ENCODE peak calls at places on chromosomes 16 and 17, in seven cellular contexts. H is stomach, F is astrocyte, B is uterus, X is mammary epithelial cell, V is keratinocyte, Z is AG04450. D is an unnamed sample. For H3K9me3, the result is how much of the 10 kb centered on the place peaks cover.

GRCh38 chr17:16465861-16466338 is 26.1 kb downstream of the LRRC75A start:
- DNase-seq in H (peak), F (no peak), B (no peak), X (no peak), V (no peak), Z (no peak), D (no peak)

GRCh38 chr17:83186751-83187421 is 107.5 kb downstream of the METRNL start:
- DNase-seq in H (no peak), F (no peak), B (no peak), X (no peak), V (no peak), Z (no peak), D (peak)

GRCh38 chr16:57485916-57486857 is at the start of gene DOK4:
- DNase-seq in H (peak), F (peak), B (peak), X (peak), V (no peak), Z (no peak), D (peak)

GRCh38 chr16:25012525-25012991 is 2.6 kb downstream of the ARHGAP17 start:
- DNase-seq in H (no peak), F (peak), B (no peak), X (peak), V (no peak), Z (no peak), D (no peak)

GRCh38 chr17:45225051-45225700 is 3.5 kb downstream of the FMNL1 start:
- DNase-seq in H (no peak), F (no peak), B (no peak), X (peak), V (no peak), Z (no peak), D (no peak)

GRCh38 chr16:85309656-85310587 is 197.7 kb upstream of the CIBAR2 start:
- DNase-seq in H (no peak), F (no peak), B (no peak), X (no peak), V (no peak), Z (no peak), D (peak)

GRCh38 chr17:76820039-76820438 is 48.2 kb upstream of the MGAT5B start:
- DNase-seq in H (no peak), F (no peak), B (no peak), X (no peak), V (no peak), Z (no peak), D (no peak)

GRCh38 chr16:79093554-79093967 is 507.0 kb downstream of the MAF start:
- DNase-seq in H (no peak), F (no peak), B (no peak), X (no peak), V (no peak), Z (no peak), D (no peak)

GRCh38 chr17:80116923-80117380 is 15.6 kb downstream of the GAA start:
- DNase-seq in H (no peak), F (no peak), B (no peak), X (no peak), V (no peak), Z (no peak), D (peak)

GRCh38 chr16:20301840-20302239 is 25.5 kb downstream of the GP2 start:
- DNase-seq in H (no peak), F (no peak), B (no peak), X (no peak), V (no peak), Z (no peak), D (no peak)

GRCh38 chr16:89309438-89310122 is 92.1 kb downstream of the ZNF778 start:
- DNase-seq in H (no peak), F (no peak), B (no peak), X (no peak), V (no peak), Z (no peak), D (no peak)

GRCh38 chr17:59652119-59652518 is 32.4 kb downstream of the CLTC start:
- DNase-seq in H (no peak), F (peak), B (no peak), X (no peak), V (no peak), Z (peak), D (no peak)

GRCh38 chr16:11349599-11350276 is 4.5 kb downstream of the RMI2 start:
- DNase-seq in H (peak), F (peak), B (peak), X (peak), V (no peak), Z (no peak), D (no peak)

GRCh38 chr17:3727041-3727440 is 3.3 kb downstream of the HASPIN start:
- DNase-seq in H (no peak), F (no peak), B (no peak), X (no peak), V (no peak), Z (no peak), D (no peak)

GRCh38 chr16:1980026-1980769 is 1.1 kb downstream of the NOXO1 start:
- DNase-seq in H (peak), F (no peak), B (no peak), X (peak), V (no peak), Z (no peak), D (no peak)

GRCh38 chr17:78498848-78499247 is 78.3 kb downstream of the DNAH17 start:
- DNase-seq in H (no peak), F (no peak), B (no peak), X (no peak), V (no peak), Z (no peak), D (peak)

GRCh38 chr16:24257965-24258364 is 1.8 kb downstream of the CACNG3 start:
- DNase-seq in H (no peak), F (no peak), B (no peak), X (no peak), V (no peak), Z (no peak), D (no peak)

GRCh38 chr17:35062284-35062683 is 1.2 kb downstream of the RFFL start:
- DNase-seq in H (no peak), F (no peak), B (no peak), X (no peak), V (no peak), Z (no peak), D (no peak)

GRCh38 chr17:57400648-57401047 is 144.3 kb downstream of the MSI2 start:
- DNase-seq in H (no peak), F (peak), B (no peak), X (no peak), V (no peak), Z (no peak), D (peak)

GRCh38 chr17:72359274-72359673 is 238.5 kb downstream of the SOX9 start:
- DNase-seq in H (no peak), F (no peak), B (no peak), X (no peak), V (no peak), Z (no peak), D (no peak)

GRCh38 chr17:44267818-44268490 is at the start of gene SLC4A1:
- DNase-seq in H (no peak), F (no peak), B (no peak), X (no peak), V (no peak), Z (no peak), D (no peak)

GRCh38 chr16:11138769-11139623 is 117.0 kb downstream of the SOCS1 start:
- DNase-seq in H (no peak), F (no peak), B (no peak), X (no peak), V (no peak), Z (no peak), D (no peak)

GRCh38 chr17:60086822-60087591 is 8.3 kb upstream of the HEATR6 start:
- DNase-seq in H (no peak), F (peak), B (no peak), X (no peak), V (no peak), Z (no peak), D (peak)

GRCh38 chr16:73878616-73879015 is 418.0 kb upstream of the PSMD7 start:
- DNase-seq in H (no peak), F (peak), B (no peak), X (peak), V (no peak), Z (peak), D (peak)

GRCh38 chr16:3020604-3021448 is 658 bp downstream of the TNFRSF12A start:
- DNase-seq in H (peak), F (peak), B (peak), X (peak), V (peak), Z (peak), D (no peak)

GRCh38 chr16:30406911-30407793 is at the start of gene ZNF771:
- DNase-seq in H (peak), F (peak), B (peak), X (peak), V (no peak), Z (peak), D (peak)
- TF ChIP-seq CTCF in H (no peak), F (no peak), B (no peak), X (no peak), V (peak), Z (no peak), D (no peak)

GRCh38 chr16:65010136-65010535 is 111.7 kb downstream of the CDH11 start:
- DNase-seq in H (no peak), F (no peak), B (no peak), X (no peak), V (no peak), Z (no peak), D (no peak)

GRCh38 chr16:65002265-65002664 is 119.6 kb downstream of the CDH11 start:
- DNase-seq in H (no peak), F (peak), B (no peak), X (no peak), V (no peak), Z (no peak), D (no peak)

GRCh38 chr16:65004570-65004969 is 117.3 kb downstream of the CDH11 start:
- DNase-seq in H (no peak), F (no peak), B (no peak), X (no peak), V (no peak), Z (no peak), D (no peak)

GRCh38 chr16:65000654-65001053 is 121.2 kb downstream of the CDH11 start:
- DNase-seq in H (no peak), F (no peak), B (no peak), X (no peak), V (no peak), Z (no peak), D (no peak)

GRCh38 chr16:65005696-65006095 is 116.2 kb downstream of the CDH11 start:
- DNase-seq in H (no peak), F (no peak), B (no peak), X (no peak), V (no peak), Z (no peak), D (no peak)
- H3K9me3 ChIP-seq in H (under half), F (under half), B (under half), X (under half), V (under half), Z (under half), D (under half)

DNA sequence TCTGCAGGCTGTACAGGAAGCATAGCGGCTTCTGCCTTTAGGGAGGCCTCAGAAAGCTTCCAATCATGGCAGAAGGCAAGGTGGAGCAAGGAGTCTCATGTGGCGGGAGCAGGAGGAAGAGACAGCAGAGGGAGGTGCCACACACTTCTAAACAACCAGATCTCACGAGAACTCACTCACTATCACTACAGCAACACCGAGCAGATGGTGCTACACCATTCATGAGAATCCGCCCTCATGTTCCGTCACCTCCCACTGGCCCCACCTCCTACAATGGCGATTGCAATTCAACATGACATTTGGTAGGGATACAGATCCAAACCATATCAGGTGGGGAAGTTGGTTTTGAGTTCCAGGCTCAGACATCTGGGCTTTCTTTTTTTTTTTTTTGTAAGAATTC is 31.9 kb upstream of the NUDT7 start:
- DNase-seq in H (no peak), F (no peak), B (no peak), X (no peak), V (no peak), Z (no peak), D (no peak)
- H3K4me3 ChIP-seq in H (no peak), F (no peak), B (no peak), X (no peak), V (no peak), Z (no peak), D (no peak)

DNA sequence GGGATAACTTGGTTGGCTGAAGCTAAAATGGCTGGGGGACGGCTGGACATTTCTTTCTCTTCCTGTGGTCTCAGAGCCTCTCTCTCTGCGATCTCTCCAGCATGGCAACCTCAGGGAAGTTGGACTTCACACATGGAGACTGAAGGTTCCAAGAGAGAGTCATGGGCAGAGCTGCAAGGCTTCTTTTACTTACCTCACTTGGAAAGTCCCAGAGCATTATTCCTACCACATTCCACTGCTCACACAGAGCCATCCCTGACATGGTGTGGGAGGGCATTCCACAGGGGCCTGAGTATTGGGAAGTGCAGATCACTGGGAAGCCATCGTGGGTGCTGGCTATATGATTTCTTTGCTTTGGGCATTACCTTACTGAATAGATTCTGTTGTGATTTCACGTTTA is 9.8 kb upstream of the SLC6A2 start:
- DNase-seq in H (no peak), F (no peak), B (no peak), X (no peak), V (no peak), Z (no peak), D (no peak)
- TF ChIP-seq CTCF in H (no peak), F (no peak), B (no peak), X (no peak), V (no peak), Z (no peak), D (no peak)

DNA sequence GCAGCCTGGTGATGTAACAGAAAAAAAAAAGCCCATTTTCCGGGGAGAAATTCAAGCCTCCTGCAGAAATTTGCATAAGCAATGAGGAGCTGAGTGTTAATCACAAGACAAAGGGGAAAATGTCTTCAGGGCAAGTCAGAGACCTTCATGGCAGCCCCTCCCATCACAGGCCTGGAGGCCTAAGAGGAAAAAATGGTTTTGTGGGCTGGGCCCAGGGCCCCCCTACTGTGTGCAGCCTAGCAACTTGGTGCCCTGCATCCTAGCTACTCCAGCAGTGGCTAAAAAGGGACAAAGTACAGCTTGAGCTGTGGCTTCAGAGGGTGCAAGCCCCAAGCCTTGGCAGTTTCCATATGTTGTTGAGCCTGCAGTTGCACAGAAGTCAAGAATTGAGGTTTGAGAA is 49.7 kb downstream of the AHSP start:
- DNase-seq in H (no peak), F (no peak), B (no peak), X (no peak), V (no peak), Z (no peak), D (no peak)
- H3K9me3 ChIP-seq in H (half or more), F (under half), B (under half), X (under half), V (under half), Z (under half), D (under half)

GRCh38 chr17:63475491-63476412 is 1.1 kb upstream of the ACE start:
- DNase-seq in H (no peak), F (no peak), B (no peak), X (no peak), V (no peak), Z (no peak), D (peak)

GRCh38 chr17:63477471-63478440 is 895 bp downstream of the ACE start:
- DNase-seq in H (no peak), F (no peak), B (no peak), X (no peak), V (no peak), Z (no peak), D (peak)

GRCh38 chr17:63474914-63475460 is 1.9 kb upstream of the ACE start:
- DNase-seq in H (no peak), F (no peak), B (no peak), X (no peak), V (no peak), Z (no peak), D (no peak)

GRCh38 chr17:63476494-63476856 is 386 bp upstream of the ACE start:
- DNase-seq in H (no peak), F (no peak), B (no peak), X (no peak), V (no peak), Z (no peak), D (peak)

DNA sequence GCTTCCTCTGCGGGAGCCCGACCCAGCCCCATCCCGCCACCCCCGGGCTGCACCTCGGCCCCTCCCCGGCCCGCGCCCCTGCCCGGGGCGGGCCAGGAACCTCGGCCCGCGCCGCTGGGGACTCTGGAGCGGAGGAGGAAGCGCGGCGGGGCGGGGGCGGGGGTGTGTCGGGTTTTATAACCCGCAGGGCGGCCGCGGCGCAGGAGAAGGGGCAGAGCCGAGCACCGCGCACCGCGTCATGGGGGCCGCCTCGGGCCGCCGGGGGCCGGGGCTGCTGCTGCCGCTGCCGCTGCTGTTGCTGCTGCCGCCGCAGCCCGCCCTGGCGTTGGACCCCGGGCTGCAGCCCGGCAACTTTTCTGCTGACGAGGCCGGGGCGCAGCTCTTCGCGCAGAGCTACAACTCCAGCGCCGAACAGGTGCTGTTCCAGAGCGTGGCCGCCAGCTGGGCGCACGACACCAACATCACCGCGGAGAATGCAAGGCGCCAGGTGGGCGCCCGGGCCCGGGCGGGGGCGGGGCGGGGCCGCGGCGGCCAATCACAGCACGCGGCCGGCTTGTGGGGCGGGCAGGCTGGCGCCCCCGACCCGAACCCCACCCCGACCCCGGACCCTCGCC is at the start of gene ACE:
- DNase-seq in H (peak), F (peak), B (no peak), X (no peak), V (no peak), Z (no peak), D (peak)
- H3K4me3 ChIP-seq in H (peak), F (peak), B (peak), X (no peak), V (peak), Z (peak), D (peak)

GRCh38 chr17:75160211-75160610 is 5.9 kb upstream of the JPT1 start:
- DNase-seq in H (no peak), F (no peak), B (no peak), X (no peak), V (no peak), Z (no peak), D (no peak)

GRCh38 chr17:75154195-75155106 is at the start of gene JPT1:
- DNase-seq in H (peak), F (peak), B (peak), X (peak), V (peak), Z (peak), D (peak)

GRCh38 chr17:75155191-75155601 is 884 bp upstream of the JPT1 start:
- DNase-seq in H (no peak), F (no peak), B (no peak), X (peak), V (no peak), Z (no peak), D (no peak)

GRCh38 chr17:75163074-75163473 is 8.8 kb upstream of the JPT1 start:
- DNase-seq in H (no peak), F (no peak), B (no peak), X (no peak), V (no peak), Z (no peak), D (no peak)

GRCh38 chr17:75159196-75160031 is 5.1 kb upstream of the JPT1 start:
- DNase-seq in H (peak), F (peak), B (no peak), X (peak), V (no peak), Z (no peak), D (no peak)
- TF ChIP-seq CTCF in H (no peak), F (no peak), B (no peak), X (no peak), V (no peak), Z (no peak), D (no peak)

GRCh38 chr16:35687781-35688180 is 2228.4 kb downstream of the TP53TG3F start:
- DNase-seq in H (no peak), F (no peak), B (no peak), X (no peak), V (no peak), Z (no peak), D (no peak)
- H3K9me3 ChIP-seq in H (half or more), F (under half), B (under half), X (under half), V (under half), Z (half or more), D (under half)

DNA sequence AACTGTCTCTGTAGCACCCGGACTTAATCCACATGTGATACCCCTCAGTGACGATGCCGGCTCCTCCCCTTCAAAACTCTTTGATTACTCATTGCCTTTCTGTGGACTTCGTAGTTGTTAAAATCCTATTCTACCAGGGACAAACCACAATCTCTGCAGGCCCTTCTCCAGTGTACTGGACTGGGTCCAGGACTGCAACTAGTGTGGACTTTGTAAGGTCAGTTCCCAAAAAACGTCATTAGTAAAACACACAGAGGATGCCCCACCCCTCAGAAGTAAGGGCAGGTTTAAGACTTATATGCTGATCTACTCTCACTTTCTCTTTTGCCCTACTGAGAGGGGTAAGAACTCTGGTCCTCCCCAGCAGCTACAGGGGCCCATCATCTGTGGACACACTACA is 10.5 kb upstream of the NUDT7 start:
- DNase-seq in H (peak), F (peak), B (no peak), X (no peak), V (no peak), Z (no peak), D (no peak)
- H3K4me3 ChIP-seq in H (no peak), F (no peak), B (no peak), X (no peak), V (no peak), Z (no peak), D (no peak)

GRCh38 chr16:68073902-68074760 is 11.0 kb upstream of the NFATC3 start:
- DNase-seq in H (no peak), F (no peak), B (no peak), X (no peak), V (no peak), Z (no peak), D (no peak)
- TF ChIP-seq CTCF in H (no peak), F (no peak), B (no peak), X (no peak), V (no peak), Z (no peak), D (no peak)